ENCODE peak calls at places on chromosomes 5 and 9, in seven cellular contexts. One of them, this sample, is unnamed.

GRCh38 chr5:132812949-132813598 is at the start of gene SOWAHA:
- DNase-seq in fibroblast of the aortic adventitia: no peak
- DNase-seq in AG04450: no peak
- DNase-seq in upper lobe of left lung: peak; percentile 86
- DNase-seq in sigmoid colon: peak; percentile 56
- DNase-seq in brain microvascular endothelial cell: no peak
- DNase-seq in Jurkat, Clone E6-1: no peak
- DNase-seq in this sample: no peak

GRCh38 chr9:134932656-134933055 is 14.9 kb upstream of the FCN1 start:
- DNase-seq in sigmoid colon: no peak
- DNase-seq in fibroblast of the aortic adventitia: no peak
- DNase-seq in brain microvascular endothelial cell: no peak
- DNase-seq in upper lobe of left lung: no peak
- DNase-seq in Jurkat, Clone E6-1: no peak
- DNase-seq in AG04450: no peak
- DNase-seq in this sample: no peak

GRCh38 chr5:155906046-155906445 is 420.9 kb upstream of the SGCD start:
- DNase-seq in AG04450: no peak
- DNase-seq in upper lobe of left lung: no peak
- DNase-seq in fibroblast of the aortic adventitia: no peak
- DNase-seq in Jurkat, Clone E6-1: peak; percentile 4
- DNase-seq in sigmoid colon: no peak
- DNase-seq in brain microvascular endothelial cell: no peak
- DNase-seq in this sample: no peak

GRCh38 chr5:150642567-150642927 is 2.1 kb downstream of the SYNPO start:
- DNase-seq in upper lobe of left lung: no peak
- DNase-seq in brain microvascular endothelial cell: peak; percentile 87
- DNase-seq in sigmoid colon: peak; percentile 94
- DNase-seq in fibroblast of the aortic adventitia: peak; percentile 92
- DNase-seq in Jurkat, Clone E6-1: no peak
- DNase-seq in AG04450: peak; percentile 64
- DNase-seq in this sample: peak; percentile 62

GRCh38 chr5:116454417-116454927 is 120.2 kb downstream of the SEMA6A start:
- DNase-seq in brain microvascular endothelial cell: peak; percentile 83
- DNase-seq in Jurkat, Clone E6-1: peak; percentile 16
- DNase-seq in sigmoid colon: no peak
- DNase-seq in AG04450: peak; percentile 78
- DNase-seq in upper lobe of left lung: no peak
- DNase-seq in fibroblast of the aortic adventitia: peak; percentile 89
- DNase-seq in this sample: peak; percentile 78

GRCh38 chr9:715743-716400 is 125.6 kb upstream of the DMRT1 start:
- DNase-seq in AG04450: no peak
- DNase-seq in brain microvascular endothelial cell: no peak
- DNase-seq in sigmoid colon: no peak
- DNase-seq in Jurkat, Clone E6-1: no peak
- DNase-seq in fibroblast of the aortic adventitia: peak; percentile 37
- DNase-seq in upper lobe of left lung: no peak
- DNase-seq in this sample: no peak

GRCh38 chr5:4374866-4375265 is 765.3 kb upstream of the ADAMTS16 start:
- DNase-seq in Jurkat, Clone E6-1: no peak
- DNase-seq in fibroblast of the aortic adventitia: no peak
- DNase-seq in AG04450: no peak
- DNase-seq in brain microvascular endothelial cell: no peak
- DNase-seq in upper lobe of left lung: no peak
- DNase-seq in sigmoid colon: no peak
- DNase-seq in this sample: no peak

GRCh38 chr5:150801117-150801927 is 22.8 kb downstream of the SMIM3 start:
- DNase-seq in upper lobe of left lung: no peak
- DNase-seq in Jurkat, Clone E6-1: peak; percentile 58
- DNase-seq in fibroblast of the aortic adventitia: peak; percentile 88
- DNase-seq in AG04450: no peak
- DNase-seq in sigmoid colon: no peak
- DNase-seq in brain microvascular endothelial cell: no peak
- DNase-seq in this sample: no peak

GRCh38 chr9:113988951-113989780 is 88.9 kb downstream of the AMBP start:
- DNase-seq in sigmoid colon: peak; percentile 82
- DNase-seq in AG04450: no peak
- DNase-seq in upper lobe of left lung: peak; percentile 45
- DNase-seq in brain microvascular endothelial cell: no peak
- DNase-seq in Jurkat, Clone E6-1: no peak
- DNase-seq in fibroblast of the aortic adventitia: peak; percentile 85
- DNase-seq in this sample: peak; percentile 71

GRCh38 chr9:6658628-6659353 is 13.3 kb upstream of the GLDC start:
- DNase-seq in upper lobe of left lung: no peak
- DNase-seq in sigmoid colon: no peak
- DNase-seq in AG04450: no peak
- DNase-seq in brain microvascular endothelial cell: no peak
- DNase-seq in Jurkat, Clone E6-1: no peak
- DNase-seq in fibroblast of the aortic adventitia: no peak
- DNase-seq in this sample: no peak

GRCh38 chr5:17248999-17249634 is 31.7 kb downstream of the BASP1 start:
- DNase-seq in Jurkat, Clone E6-1: no peak
- DNase-seq in upper lobe of left lung: no peak
- DNase-seq in AG04450: peak; percentile 94
- DNase-seq in brain microvascular endothelial cell: peak; percentile 97
- DNase-seq in fibroblast of the aortic adventitia: peak; percentile 99
- DNase-seq in sigmoid colon: no peak
- DNase-seq in this sample: peak; percentile 90

GRCh38 chr5:141477815-141478214 is 2.0 kb downstream of the PCDHGC3 start:
- DNase-seq in brain microvascular endothelial cell: no peak
- DNase-seq in AG04450: no peak
- DNase-seq in Jurkat, Clone E6-1: no peak
- DNase-seq in fibroblast of the aortic adventitia: peak; percentile 27
- DNase-seq in upper lobe of left lung: no peak
- DNase-seq in sigmoid colon: no peak
- DNase-seq in this sample: no peak

GRCh38 chr5:160083012-160083436 is 36.2 kb downstream of the PWWP2A start:
- DNase-seq in AG04450: peak; percentile 23
- DNase-seq in Jurkat, Clone E6-1: no peak
- DNase-seq in fibroblast of the aortic adventitia: peak; percentile 94
- DNase-seq in upper lobe of left lung: no peak
- DNase-seq in brain microvascular endothelial cell: peak; percentile 81
- DNase-seq in sigmoid colon: no peak
- DNase-seq in this sample: peak; percentile 47

GRCh38 chr9:99505915-99506314 is 283.8 kb downstream of the SEC61B start:
- DNase-seq in sigmoid colon: no peak
- DNase-seq in upper lobe of left lung: no peak
- DNase-seq in brain microvascular endothelial cell: no peak
- DNase-seq in AG04450: no peak
- DNase-seq in Jurkat, Clone E6-1: no peak
- DNase-seq in fibroblast of the aortic adventitia: no peak
- DNase-seq in this sample: no peak

GRCh38 chr5:88188458-88189132 is 80.0 kb downstream of the TMEM161B start:
- DNase-seq in Jurkat, Clone E6-1: no peak
- DNase-seq in upper lobe of left lung: no peak
- DNase-seq in sigmoid colon: no peak
- DNase-seq in fibroblast of the aortic adventitia: peak; percentile 4
- DNase-seq in brain microvascular endothelial cell: no peak
- DNase-seq in AG04450: no peak
- DNase-seq in this sample: no peak

GRCh38 chr9:92468206-92468605 is 14.1 kb downstream of the ASPN start:
- DNase-seq in brain microvascular endothelial cell: no peak
- DNase-seq in Jurkat, Clone E6-1: no peak
- DNase-seq in AG04450: no peak
- DNase-seq in fibroblast of the aortic adventitia: no peak
- DNase-seq in sigmoid colon: no peak
- DNase-seq in upper lobe of left lung: no peak
- DNase-seq in this sample: no peak

GRCh38 chr5:177509361-177509951 is at the start of gene DOK3:
- DNase-seq in Jurkat, Clone E6-1: no peak
- DNase-seq in sigmoid colon: no peak
- DNase-seq in AG04450: no peak
- DNase-seq in upper lobe of left lung: peak; percentile 89
- DNase-seq in brain microvascular endothelial cell: no peak
- DNase-seq in fibroblast of the aortic adventitia: no peak
- DNase-seq in this sample: no peak

GRCh38 chr9:19184144-19184917 is 46.2 kb upstream of the DENND4C start:
- DNase-seq in AG04450: peak; percentile 48
- DNase-seq in upper lobe of left lung: no peak
- DNase-seq in fibroblast of the aortic adventitia: peak; percentile 95
- DNase-seq in Jurkat, Clone E6-1: peak; percentile 46
- DNase-seq in brain microvascular endothelial cell: peak; percentile 91
- DNase-seq in sigmoid colon: peak; percentile 95
- DNase-seq in this sample: peak; percentile 88

GRCh38 chr5:95733100-95733499 is 2.0 kb downstream of the RHOBTB3 start:
- DNase-seq in Jurkat, Clone E6-1: no peak
- DNase-seq in fibroblast of the aortic adventitia: peak; percentile 54
- DNase-seq in sigmoid colon: no peak
- DNase-seq in AG04450: no peak
- DNase-seq in upper lobe of left lung: no peak
- DNase-seq in brain microvascular endothelial cell: no peak
- DNase-seq in this sample: no peak

GRCh38 chr5:95735436-95735835 is 4.3 kb downstream of the RHOBTB3 start:
- DNase-seq in sigmoid colon: no peak
- DNase-seq in upper lobe of left lung: no peak
- DNase-seq in fibroblast of the aortic adventitia: no peak
- DNase-seq in brain microvascular endothelial cell: no peak
- DNase-seq in Jurkat, Clone E6-1: no peak
- DNase-seq in AG04450: no peak
- DNase-seq in this sample: no peak

GRCh38 chr5:95734916-95735315 is 3.8 kb downstream of the RHOBTB3 start:
- DNase-seq in fibroblast of the aortic adventitia: peak; percentile 92
- DNase-seq in upper lobe of left lung: no peak
- DNase-seq in brain microvascular endothelial cell: no peak
- DNase-seq in sigmoid colon: no peak
- DNase-seq in Jurkat, Clone E6-1: no peak
- DNase-seq in AG04450: peak; percentile 27
- DNase-seq in this sample: no peak

GRCh38 chr5:95731571-95732554 is 727 bp downstream of the RHOBTB3 start:
- DNase-seq in fibroblast of the aortic adventitia: peak; percentile 60
- DNase-seq in Jurkat, Clone E6-1: no peak
- DNase-seq in brain microvascular endothelial cell: peak; percentile 31
- DNase-seq in upper lobe of left lung: no peak
- DNase-seq in sigmoid colon: peak; percentile 80
- DNase-seq in AG04450: no peak
- DNase-seq in this sample: no peak

DNA sequence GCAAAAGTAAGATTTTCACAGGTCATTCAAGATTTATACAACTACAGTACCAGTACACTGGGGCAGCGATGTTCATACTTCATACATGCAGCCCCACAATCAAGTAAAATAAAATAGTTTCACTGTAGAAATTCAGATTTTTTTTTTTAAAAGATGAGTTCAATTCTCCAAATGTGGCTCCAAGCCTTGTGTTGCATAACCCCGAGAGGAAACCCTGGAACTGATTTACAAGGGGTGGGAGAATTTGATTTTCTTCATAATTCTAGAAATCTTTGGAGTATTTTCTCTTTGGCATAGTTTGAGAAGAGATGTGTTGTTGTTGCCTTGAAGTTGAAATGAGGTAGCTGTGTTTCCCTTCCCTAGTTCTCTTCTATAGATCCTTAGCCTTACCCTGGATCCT is 3.0 kb downstream of the RHOBTB3 start:
- DNase-seq in Jurkat, Clone E6-1: no peak
- DNase-seq in fibroblast of the aortic adventitia: peak; percentile 61
- DNase-seq in sigmoid colon: no peak
- DNase-seq in brain microvascular endothelial cell: no peak
- DNase-seq in upper lobe of left lung: no peak
- DNase-seq in AG04450: no peak
- DNase-seq in this sample: no peak
- H3K4me3 ChIP-seq in Jurkat, Clone E6-1: no peak overlapping the region
- H3K4me3 ChIP-seq in fibroblast of the aortic adventitia: peak overlapping the region; percentile 88
- H3K4me3 ChIP-seq in sigmoid colon: peak overlapping the region; percentile 84
- H3K4me3 ChIP-seq in brain microvascular endothelial cell: no peak overlapping the region
- H3K4me3 ChIP-seq in upper lobe of left lung: no peak overlapping the region
- H3K4me3 ChIP-seq in AG04450: peak overlapping the region; percentile 91
- H3K4me3 ChIP-seq in this sample: peak overlapping the region; percentile 92

GRCh38 chr9:83715794-83716193 is 8.0 kb upstream of the UBQLN1 start:
- DNase-seq in brain microvascular endothelial cell: no peak
- DNase-seq in sigmoid colon: no peak
- DNase-seq in Jurkat, Clone E6-1: no peak
- DNase-seq in AG04450: no peak
- DNase-seq in fibroblast of the aortic adventitia: no peak
- DNase-seq in upper lobe of left lung: no peak
- DNase-seq in this sample: no peak

GRCh38 chr9:83715221-83715620 is 7.5 kb upstream of the UBQLN1 start:
- DNase-seq in fibroblast of the aortic adventitia: no peak
- DNase-seq in upper lobe of left lung: no peak
- DNase-seq in sigmoid colon: no peak
- DNase-seq in Jurkat, Clone E6-1: no peak
- DNase-seq in AG04450: no peak
- DNase-seq in brain microvascular endothelial cell: no peak
- DNase-seq in this sample: no peak

GRCh38 chr9:83708515-83709158 is 879 bp upstream of the UBQLN1 start:
- DNase-seq in upper lobe of left lung: peak; percentile 40
- DNase-seq in Jurkat, Clone E6-1: no peak
- DNase-seq in AG04450: no peak
- DNase-seq in brain microvascular endothelial cell: peak; percentile 45
- DNase-seq in sigmoid colon: peak; percentile 91
- DNase-seq in fibroblast of the aortic adventitia: peak; percentile 55
- DNase-seq in this sample: peak; percentile 19

GRCh38 chr9:83714316-83714715 is 6.6 kb upstream of the UBQLN1 start:
- DNase-seq in AG04450: no peak
- DNase-seq in Jurkat, Clone E6-1: peak; percentile 16
- DNase-seq in upper lobe of left lung: no peak
- DNase-seq in brain microvascular endothelial cell: no peak
- DNase-seq in sigmoid colon: no peak
- DNase-seq in fibroblast of the aortic adventitia: peak; percentile 10
- DNase-seq in this sample: no peak
- H3K4me3 ChIP-seq in AG04450: no peak overlapping the region
- H3K4me3 ChIP-seq in Jurkat, Clone E6-1: no peak overlapping the region
- H3K4me3 ChIP-seq in upper lobe of left lung: no peak overlapping the region
- H3K4me3 ChIP-seq in brain microvascular endothelial cell: no peak overlapping the region
- H3K4me3 ChIP-seq in sigmoid colon: no peak overlapping the region
- H3K4me3 ChIP-seq in fibroblast of the aortic adventitia: no peak overlapping the region
- H3K4me3 ChIP-seq in this sample: no peak overlapping the region

GRCh38 chr9:97502984-97503861 is 1.8 kb downstream of the TMOD1 start:
- DNase-seq in sigmoid colon: no peak
- DNase-seq in upper lobe of left lung: no peak
- DNase-seq in fibroblast of the aortic adventitia: no peak
- DNase-seq in Jurkat, Clone E6-1: no peak
- DNase-seq in brain microvascular endothelial cell: no peak
- DNase-seq in AG04450: no peak
- DNase-seq in this sample: no peak
- H3K4me3 ChIP-seq in sigmoid colon: peak overlapping the region; percentile 85
- H3K4me3 ChIP-seq in upper lobe of left lung: no peak overlapping the region
- H3K4me3 ChIP-seq in fibroblast of the aortic adventitia: no peak overlapping the region
- H3K4me3 ChIP-seq in Jurkat, Clone E6-1: no peak overlapping the region
- H3K4me3 ChIP-seq in brain microvascular endothelial cell: no peak overlapping the region
- H3K4me3 ChIP-seq in AG04450: no peak overlapping the region
- H3K4me3 ChIP-seq in this sample: no peak overlapping the region

GRCh38 chr5:174309131-174309845 is 263.8 kb downstream of the NSG2 start:
- DNase-seq in Jurkat, Clone E6-1: no peak
- DNase-seq in sigmoid colon: no peak
- DNase-seq in upper lobe of left lung: no peak
- DNase-seq in fibroblast of the aortic adventitia: no peak
- DNase-seq in AG04450: no peak
- DNase-seq in brain microvascular endothelial cell: no peak
- DNase-seq in this sample: no peak
- H3K4me3 ChIP-seq in Jurkat, Clone E6-1: no peak overlapping the region
- H3K4me3 ChIP-seq in sigmoid colon: no peak overlapping the region
- H3K4me3 ChIP-seq in upper lobe of left lung: no peak overlapping the region
- H3K4me3 ChIP-seq in fibroblast of the aortic adventitia: no peak overlapping the region
- H3K4me3 ChIP-seq in AG04450: no peak overlapping the region
- H3K4me3 ChIP-seq in brain microvascular endothelial cell: no peak overlapping the region
- H3K4me3 ChIP-seq in this sample: no peak overlapping the region

This sample was measured in skeletal muscle cell.